ENCODE peak calls at places on chromosomes 7 and 10, in four cellular contexts. N is NCI-H1092, C is NCI-H82, G is NCI-H460. F is an unnamed sample.

GRCh38 chr7:20197125-20197524 is 20.1 kb downstream of the MACC1 start:
- DNase-seq in N (no peak), G (no peak), C (no peak), F (no peak)

GRCh38 chr10:130188195-130189175 is 52.3 kb downstream of the GLRX3 start:
- DNase-seq in G (no peak), C (peak; percentile 13), N (no peak), F (no peak)

GRCh38 chr10:89481662-89482061 is 53.7 kb downstream of the SLC16A12 start:
- DNase-seq in G (peak; percentile 40), N (no peak), C (no peak), F (no peak)

GRCh38 chr7:80373431-80374032 is 138.3 kb downstream of the GNAT3 start:
- DNase-seq in C (no peak), N (no peak), G (no peak), F (no peak)

GRCh38 chr10:102519246-102519805 is 15.6 kb downstream of the SUFU start:
- DNase-seq in N (no peak), G (no peak), C (no peak), F (no peak)

GRCh38 chr7:4245866-4246470 is 436.1 kb upstream of the FOXK1 start:
- DNase-seq in N (no peak), C (no peak), G (no peak), F (no peak)

GRCh38 chr10:3783721-3784432 is 1.1 kb downstream of the KLF6 start:
- DNase-seq in N (peak; percentile 37), C (peak; percentile 64), G (peak; percentile 60), F (peak; percentile 20)

GRCh38 chr7:139737221-139738100 is 40.3 kb downstream of the HIPK2 start:
- DNase-seq in G (no peak), C (peak; percentile 70), N (no peak), F (no peak)

GRCh38 chr10:53904506-53905241 is 896.4 kb downstream of the PCDH15 start:
- DNase-seq in G (no peak), C (no peak), N (no peak), F (no peak)

GRCh38 chr10:31948021-31948420 is 19.4 kb upstream of the ARHGAP12 start:
- DNase-seq in N (no peak), G (no peak), C (no peak), F (no peak)

GRCh38 chr10:98373691-98374090 is 41.3 kb downstream of the PYROXD2 start:
- DNase-seq in N (no peak), C (no peak), G (no peak), F (no peak)

GRCh38 chr10:17435898-17436297 is 18.5 kb downstream of the ST8SIA6 start:
- DNase-seq in C (no peak), N (no peak), G (no peak), F (no peak)

GRCh38 chr7:45975367-45975766 is 54.3 kb upstream of the IGFBP3 start:
- DNase-seq in N (no peak), G (no peak), C (no peak), F (no peak)

GRCh38 chr7:109963741-109964140 is 1127.2 kb upstream of the LRRN3 start:
- DNase-seq in N (no peak), G (no peak), C (no peak), F (no peak)

GRCh38 chr10:98957801-98958200 is 277.9 kb downstream of the HPSE2 start:
- DNase-seq in N (no peak), G (no peak), C (peak; percentile 1), F (no peak)

GRCh38 chr10:69475433-69475830 is 24.2 kb downstream of the TSPAN15 start:
- DNase-seq in N (no peak), G (no peak), C (no peak), F (no peak)

GRCh38 chr10:28496017-28496416 is 36.9 kb upstream of the WAC start:
- DNase-seq in G (no peak), C (no peak), N (no peak), F (no peak)

GRCh38 chr10:76119515-76119914 is 688.1 kb downstream of the LRMDA start:
- DNase-seq in C (no peak), G (no peak), N (no peak), F (no peak)

GRCh38 chr10:114683162-114683561 is 25.1 kb upstream of the ABLIM1 start:
- DNase-seq in G (no peak), N (no peak), C (no peak), F (no peak)

GRCh38 chr7:26588511-26588910 is 275.9 kb downstream of the SKAP2 start:
- DNase-seq in C (peak; percentile 81), G (no peak), N (no peak), F (peak; percentile 48)

GRCh38 chr10:32446701-32447406 is 914 bp downstream of the CCDC7 start:
- DNase-seq in C (peak; percentile 25), G (peak; percentile 4), N (no peak), F (no peak)

GRCh38 chr7:157271991-157272324 is 64.8 kb upstream of the DNAJB6 start:
- DNase-seq in G (no peak), N (peak; percentile 48), C (peak; percentile 39), F (no peak)

GRCh38 chr10:8238989-8239388 is 184.5 kb downstream of the GATA3 start:
- DNase-seq in G (no peak), N (no peak), C (no peak), F (no peak)